ENCODE peak calls at places on chromosomes 2 and 18, in ten cellular contexts. B, L, A, Y, W, T, J, N, P and S are unnamed samples.

GRCh38 chr2:28153851-28154250 is 238.8 kb upstream of the FOSL2 start:
- DNase-seq in B (no peak), L (no peak), A (no peak), Y (no peak), W (no peak), T (no peak), J (no peak), N (no peak), P (no peak), S (no peak)

GRCh38 chr18:32328379-32328778 is 138.5 kb downstream of the MEP1B start:
- DNase-seq in B (no peak), L (no peak), A (peak), Y (no peak), W (peak), T (no peak), J (peak), N (no peak), P (no peak), S (no peak)

GRCh38 chr2:233026211-233026813 is 6.2 kb upstream of the NEU2 start:
- DNase-seq in B (peak), L (no peak), A (peak), Y (no peak), W (peak), T (no peak), J (peak), N (no peak), P (no peak), S (no peak)

GRCh38 chr2:45119855-45120254 is 110.6 kb upstream of the SIX2 start:
- DNase-seq in B (peak), L (no peak), A (peak), Y (no peak), W (peak), T (no peak), J (peak), N (no peak), P (no peak), S (no peak)

GRCh38 chr2:223101340-223102039 is 49.5 kb downstream of the KCNE4 start:
- DNase-seq in B (no peak), L (peak), A (peak), Y (no peak), W (peak), T (peak), J (peak), N (no peak), P (peak), S (peak)

GRCh38 chr18:36527025-36527424 is 229.5 kb downstream of the FHOD3 start:
- DNase-seq in B (no peak), L (no peak), A (no peak), Y (no peak), W (no peak), T (no peak), J (no peak), N (no peak), P (no peak), S (no peak)

GRCh38 chr2:128438091-128438490 is 119.4 kb upstream of the HS6ST1 start:
- DNase-seq in B (no peak), L (no peak), A (no peak), Y (no peak), W (no peak), T (no peak), J (no peak), N (no peak), P (no peak), S (no peak)

GRCh38 chr18:35516789-35517188 is 19.0 kb upstream of the INO80C start:
- DNase-seq in B (no peak), L (no peak), A (no peak), Y (no peak), W (no peak), T (no peak), J (no peak), N (no peak), P (no peak), S (no peak)

GRCh38 chr2:205959528-205959927 is 126.4 kb downstream of the INO80D start:
- DNase-seq in B (no peak), L (no peak), A (no peak), Y (no peak), W (no peak), T (no peak), J (no peak), N (no peak), P (no peak), S (no peak)

GRCh38 chr2:38905251-38905650 is 15.6 kb downstream of the ARHGEF33 start:
- DNase-seq in B (no peak), L (no peak), A (no peak), Y (no peak), W (no peak), T (no peak), J (no peak), N (no peak), P (no peak), S (no peak)

GRCh38 chr2:26384183-26384582 is 17.5 kb upstream of the DRC1 start:
- DNase-seq in B (peak), L (no peak), A (no peak), Y (no peak), W (no peak), T (no peak), J (no peak), N (no peak), P (no peak), S (no peak)

GRCh38 chr2:85435220-85435958 is 16.9 kb downstream of the SH2D6 start:
- DNase-seq in B (no peak), L (no peak), A (no peak), Y (no peak), W (no peak), T (no peak), J (no peak), N (no peak), P (no peak), S (no peak)

GRCh38 chr2:121256720-121257475 is 28.1 kb downstream of the TFCP2L1 start:
- DNase-seq in B (no peak), L (no peak), A (no peak), Y (no peak), W (no peak), T (no peak), J (no peak), N (no peak), P (no peak), S (no peak)

GRCh38 chr2:80461505-80462197 is 157.1 kb upstream of the LRRTM1 start:
- DNase-seq in B (no peak), L (no peak), A (no peak), Y (no peak), W (no peak), T (peak), J (no peak), N (no peak), P (peak), S (no peak)

GRCh38 chr2:154532763-154533162 is 165.7 kb upstream of the KCNJ3 start:
- DNase-seq in B (no peak), L (no peak), A (no peak), Y (no peak), W (no peak), T (no peak), J (no peak), N (no peak), P (no peak), S (no peak)

GRCh38 chr18:68177807-68178702 is 536.9 kb downstream of the TMX3 start:
- DNase-seq in B (peak), L (no peak), A (peak), Y (no peak), W (peak), T (no peak), J (peak), N (no peak), P (no peak), S (no peak)

GRCh38 chr2:172896541-172897144 is 161.0 kb downstream of the RAPGEF4 start:
- DNase-seq in B (no peak), L (no peak), A (no peak), Y (no peak), W (no peak), T (no peak), J (no peak), N (no peak), P (no peak), S (no peak)

GRCh38 chr2:42504364-42505230 is 10.8 kb upstream of the KCNG3 start:
- DNase-seq in B (no peak), L (no peak), A (no peak), Y (no peak), W (no peak), T (no peak), J (no peak), N (no peak), P (no peak), S (no peak)
- TF ChIP-seq CTCF in B (no peak), L (no peak), A (no peak), Y (no peak), W (no peak), T (no peak), J (no peak), N (no peak), P (no peak), S (no peak)

DNA sequence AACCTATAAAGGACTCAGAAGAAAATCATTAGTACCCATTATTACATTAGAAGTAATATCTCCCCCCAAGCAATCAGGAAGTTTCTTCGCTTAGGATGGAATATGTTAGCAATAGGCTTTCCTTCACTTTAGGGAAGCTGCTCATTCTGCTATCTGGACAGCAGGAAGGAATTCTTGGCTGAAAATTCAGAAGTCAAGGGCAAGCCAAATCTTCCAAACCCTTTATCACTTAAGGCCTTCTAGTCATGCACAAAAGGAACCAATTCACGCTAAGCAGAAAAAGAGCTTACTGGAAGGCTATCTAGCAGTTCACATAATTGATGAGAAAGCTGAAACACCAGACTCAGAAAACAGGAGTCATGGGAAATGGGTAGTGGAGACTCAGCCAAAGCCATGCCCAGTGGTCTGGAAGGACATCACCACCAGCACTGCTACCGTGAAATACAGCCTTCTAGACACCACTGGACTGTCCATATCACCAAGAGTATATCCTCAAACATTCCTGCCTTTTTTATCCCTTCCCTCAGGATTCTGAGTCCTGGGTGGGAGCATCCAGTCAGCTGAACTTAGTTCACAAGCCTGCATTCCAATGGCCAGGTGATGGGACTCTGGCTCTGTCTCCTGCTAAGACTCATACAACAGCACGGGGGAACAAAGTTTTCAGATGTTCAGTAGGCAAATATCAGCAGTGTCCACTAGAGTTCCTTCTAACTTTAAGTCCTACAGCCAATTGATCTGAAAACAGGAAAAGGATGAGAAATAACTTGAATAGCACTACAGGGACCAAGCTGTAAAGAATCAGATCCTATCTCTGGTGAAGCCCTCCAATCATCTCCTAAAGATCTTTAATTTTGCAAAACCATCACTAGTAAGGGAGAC is 14.8 kb upstream of the ADAM17 start:
- DNase-seq in B (no peak), L (no peak), A (peak), Y (no peak), W (no peak), T (no peak), J (no peak), N (no peak), P (no peak), S (no peak)
- TF ChIP-seq CTCF in B (no peak), L (peak), A (peak), Y (no peak), W (peak), T (no peak), J (no peak), N (no peak), P (no peak), S (peak)

DNA sequence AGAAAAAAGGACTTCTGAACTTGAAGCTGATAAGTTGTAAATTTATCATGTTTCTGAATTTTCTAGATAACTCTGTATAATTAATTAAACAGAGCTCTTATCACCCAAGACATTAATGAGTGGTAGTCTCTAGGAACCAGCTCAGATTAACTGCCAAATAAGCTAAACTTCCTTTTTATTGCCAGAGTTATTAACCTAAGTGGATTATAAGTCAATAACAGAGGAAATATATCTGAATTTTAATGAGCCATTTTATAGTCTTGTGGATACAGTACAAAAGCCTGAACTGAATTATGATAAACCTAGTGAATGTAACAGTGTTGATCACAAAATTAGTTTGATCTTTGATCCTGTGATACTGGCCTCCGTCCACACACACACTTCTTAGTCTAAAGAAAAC is 111.5 kb downstream of the COMMD1 start:
- DNase-seq in B (no peak), L (no peak), A (no peak), Y (no peak), W (no peak), T (no peak), J (no peak), N (no peak), P (no peak), S (no peak)
- TF ChIP-seq CTCF in B (no peak), L (no peak), A (no peak), Y (no peak), W (no peak), T (no peak), J (no peak), N (no peak), P (no peak), S (no peak)

DNA sequence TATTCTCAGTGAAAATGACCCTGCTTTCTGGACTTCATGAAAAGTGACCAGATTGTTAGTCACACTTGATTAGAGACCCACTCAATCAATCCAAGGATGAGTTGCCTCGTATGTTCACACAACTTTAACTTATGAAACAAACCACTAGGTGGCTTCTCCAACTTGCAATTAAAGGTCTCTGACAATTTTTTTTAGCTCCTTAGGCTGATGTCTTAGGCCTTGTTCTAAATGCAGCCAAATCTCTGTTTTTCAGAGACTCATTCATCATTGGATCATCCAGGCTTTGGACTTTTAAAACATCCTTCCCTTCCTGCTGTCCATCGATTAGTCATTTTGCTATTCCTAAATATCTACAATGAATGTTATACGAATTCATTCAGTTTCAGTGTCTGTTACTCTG is 63.3 kb downstream of the MREG start:
- DNase-seq in B (peak), L (no peak), A (peak), Y (no peak), W (peak), T (peak), J (peak), N (no peak), P (peak), S (peak)
- TF ChIP-seq CTCF in B (peak), L (peak), A (peak), Y (peak), W (peak), T (peak), J (peak), N (peak), P (peak), S (peak)

DNA sequence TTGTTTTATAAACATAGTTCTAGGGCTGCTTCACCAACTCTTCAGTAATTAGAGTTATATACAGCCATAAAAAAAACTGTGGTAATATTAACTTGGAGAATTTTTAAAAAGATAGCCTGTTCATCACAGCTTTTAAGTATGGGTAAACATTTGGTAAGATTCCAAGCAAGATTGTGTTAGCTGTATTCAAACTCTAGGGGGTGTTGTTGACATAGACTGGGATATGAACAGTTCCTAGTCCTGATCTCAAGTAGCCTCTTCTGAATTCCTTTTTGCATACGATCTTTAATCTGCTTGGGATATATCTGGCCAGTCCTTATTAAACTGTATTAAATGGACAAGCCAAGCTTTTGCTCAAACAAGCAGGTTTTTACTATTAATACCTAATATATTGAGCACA is 13.4 kb downstream of the NOP58 start:
- DNase-seq in B (peak), L (no peak), A (peak), Y (no peak), W (peak), T (peak), J (peak), N (no peak), P (no peak), S (no peak)
- TF ChIP-seq CTCF in B (peak), L (no peak), A (peak), Y (peak), W (peak), T (peak), J (peak), N (peak), P (peak), S (peak)

GRCh38 chr2:203623104-203623503 is 83.3 kb upstream of the CD28 start:
- DNase-seq in B (peak), L (no peak), A (peak), Y (no peak), W (peak), T (peak), J (peak), N (no peak), P (no peak), S (no peak)
- TF ChIP-seq CTCF in B (no peak), L (no peak), A (no peak), Y (no peak), W (no peak), T (no peak), J (no peak), N (no peak), P (no peak), S (no peak)

GRCh38 chr2:241724259-241724974 is 10.0 kb upstream of the D2HGDH start:
- DNase-seq in B (no peak), L (no peak), A (no peak), Y (no peak), W (no peak), T (no peak), J (no peak), N (no peak), P (peak), S (no peak)
- TF ChIP-seq CTCF in B (peak), L (peak), A (peak), Y (no peak), W (no peak), T (peak), J (no peak), N (peak), P (peak), S (no peak)